ENCODE peak calls at places on chromosome 16, in eight cellular contexts. H, D, M, S, J, T, B and U are unnamed samples.

GRCh38 chr16:51155901-51156810 is 5.1 kb upstream of the SALL1 start:
- DNase-seq in H (no peak), D (peak), M (no peak), S (no peak), J (no peak), T (no peak), B (no peak), U (no peak)

GRCh38 chr16:72128701-72129100 is 35.1 kb downstream of the DHX38 start:
- DNase-seq in H (no peak), D (no peak), M (no peak), S (no peak), J (no peak), T (no peak), B (no peak), U (no peak)

GRCh38 chr16:84650062-84650991 is 2.0 kb downstream of the KLHL36 start:
- DNase-seq in H (no peak), D (no peak), M (no peak), S (no peak), J (no peak), T (no peak), B (no peak), U (no peak)

GRCh38 chr16:79061199-79061598 is 539.3 kb downstream of the MAF start:
- DNase-seq in H (no peak), D (no peak), M (no peak), S (no peak), J (peak), T (no peak), B (no peak), U (no peak)

GRCh38 chr16:87152221-87152755 is 164.9 kb downstream of the C16orf95 start:
- DNase-seq in H (no peak), D (no peak), M (no peak), S (no peak), J (no peak), T (no peak), B (no peak), U (no peak)

GRCh38 chr16:58280846-58281301 is 14.0 kb downstream of the PRSS54 start:
- DNase-seq in H (no peak), D (no peak), M (no peak), S (no peak), J (no peak), T (no peak), B (no peak), U (no peak)

GRCh38 chr16:1530883-1531637 is 2.4 kb upstream of the TMEM204 start:
- DNase-seq in H (no peak), D (no peak), M (peak), S (no peak), J (peak), T (peak), B (peak), U (peak)

GRCh38 chr16:25027281-25027680 is 12.1 kb upstream of the ARHGAP17 start:
- DNase-seq in H (no peak), D (no peak), M (no peak), S (no peak), J (no peak), T (no peak), B (no peak), U (no peak)

GRCh38 chr16:69217433-69217832 is 30.5 kb downstream of the SNTB2 start:
- DNase-seq in H (no peak), D (no peak), M (no peak), S (peak), J (no peak), T (no peak), B (no peak), U (no peak)

GRCh38 chr16:11203111-11203623 is 52.8 kb downstream of the SOCS1 start:
- DNase-seq in H (no peak), D (no peak), M (no peak), S (no peak), J (no peak), T (no peak), B (no peak), U (no peak)

GRCh38 chr16:84905965-84906460 is 86.2 kb downstream of the CRISPLD2 start:
- DNase-seq in H (no peak), D (no peak), M (no peak), S (no peak), J (no peak), T (no peak), B (no peak), U (no peak)

GRCh38 chr16:85384831-85385462 is 228.2 kb upstream of the GSE1 start:
- DNase-seq in H (no peak), D (peak), M (peak), S (peak), J (peak), T (peak), B (peak), U (peak)

GRCh38 chr16:54320895-54321294 is 34.3 kb upstream of the IRX3 start:
- DNase-seq in H (no peak), D (peak), M (no peak), S (no peak), J (no peak), T (no peak), B (no peak), U (no peak)

GRCh38 chr16:87733190-87733589 is 32.6 kb downstream of the KLHDC4 start:
- DNase-seq in H (no peak), D (no peak), M (no peak), S (no peak), J (no peak), T (no peak), B (no peak), U (no peak)

GRCh38 chr16:8812162-8812843 is 14.7 kb downstream of the PMM2 start:
- DNase-seq in H (no peak), D (no peak), M (no peak), S (no peak), J (no peak), T (no peak), B (no peak), U (no peak)

GRCh38 chr16:1674751-1675664 is 3.1 kb upstream of the JPT2 start:
- DNase-seq in H (no peak), D (no peak), M (no peak), S (no peak), J (no peak), T (no peak), B (no peak), U (no peak)

GRCh38 chr16:72932677-72933335 is 115.1 kb downstream of the ZFHX3 start:
- DNase-seq in H (no peak), D (no peak), M (no peak), S (no peak), J (no peak), T (peak), B (no peak), U (no peak)

GRCh38 chr16:23491490-23492391 is 18.6 kb downstream of the GGA2 start:
- DNase-seq in H (no peak), D (no peak), M (peak), S (no peak), J (peak), T (no peak), B (no peak), U (no peak)

GRCh38 chr16:88943131-88943664 is 33.8 kb downstream of the CBFA2T3 start:
- DNase-seq in H (no peak), D (no peak), M (no peak), S (no peak), J (no peak), T (no peak), B (no peak), U (no peak)

GRCh38 chr16:47037396-47037745 is 63.9 kb upstream of the DNAJA2 start:
- DNase-seq in H (no peak), D (peak), M (no peak), S (no peak), J (no peak), T (peak), B (peak), U (no peak)

GRCh38 chr16:77581706-77582105 is 140.6 kb upstream of the NUDT7 start:
- DNase-seq in H (no peak), D (no peak), M (no peak), S (no peak), J (no peak), T (no peak), B (no peak), U (no peak)

GRCh38 chr16:70638814-70639792 is 7.3 kb upstream of the IL34 start:
- DNase-seq in H (no peak), D (no peak), M (no peak), S (no peak), J (no peak), T (peak), B (no peak), U (no peak)

GRCh38 chr16:53456625-53457024 is 22.4 kb downstream of the RBL2 start:
- DNase-seq in H (no peak), D (no peak), M (no peak), S (no peak), J (no peak), T (no peak), B (no peak), U (no peak)

GRCh38 chr16:68264128-68265077 is at the start of gene SLC7A6:
- DNase-seq in H (peak), D (peak), M (peak), S (peak), J (peak), T (peak), B (peak), U (peak)

DNA sequence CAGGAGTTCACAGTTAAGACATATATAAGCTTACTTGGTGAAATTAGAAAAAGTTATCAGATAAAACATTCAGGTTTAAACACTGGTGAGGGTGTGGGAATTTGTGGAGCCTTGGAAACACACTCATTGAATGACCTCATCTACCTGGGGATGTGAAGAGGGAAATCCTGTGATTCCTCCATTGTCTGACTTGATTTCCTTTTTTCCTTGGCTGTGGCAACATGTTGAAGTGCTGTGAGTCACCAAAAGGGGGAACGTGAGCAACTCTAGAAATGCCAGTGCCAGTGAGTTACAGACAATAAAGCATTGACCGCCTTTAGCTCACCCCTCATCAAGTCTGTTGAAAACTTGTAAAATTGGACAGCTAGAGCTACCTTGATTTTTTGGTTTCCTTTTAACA is 1.8 kb downstream of the HMOX2 start:
- DNase-seq in H (no peak), D (no peak), M (no peak), S (no peak), J (no peak), T (no peak), B (no peak), U (no peak)
- TF ChIP-seq CTCF in H (no peak), D (no peak), M (no peak), S (no peak), J (no peak), T (no peak), B (peak), U (no peak)

GRCh38 chr16:19980866-19981265 is 92.8 kb downstream of the GPR139 start:
- DNase-seq in H (no peak), D (peak), M (no peak), S (no peak), J (no peak), T (no peak), B (no peak), U (no peak)
- TF ChIP-seq CTCF in H (no peak), D (peak), M (no peak), S (peak), J (no peak), T (no peak), B (no peak), U (peak)

GRCh38 chr16:67088551-67088950 is 21.2 kb upstream of the PHAF1 start:
- DNase-seq in H (no peak), D (no peak), M (no peak), S (no peak), J (no peak), T (no peak), B (no peak), U (no peak)
- TF ChIP-seq CTCF in H (no peak), D (no peak), M (no peak), S (no peak), J (no peak), T (no peak), B (no peak), U (no peak)

GRCh38 chr16:56956756-56957155 is 5.0 kb upstream of the CETP start:
- DNase-seq in H (no peak), D (no peak), M (no peak), S (no peak), J (no peak), T (no peak), B (no peak), U (no peak)
- TF ChIP-seq CTCF in H (no peak), D (no peak), M (no peak), S (no peak), J (no peak), T (no peak), B (no peak), U (no peak)

GRCh38 chr16:55640714-55641327 is 15.0 kb upstream of the SLC6A2 start:
- DNase-seq in H (no peak), D (no peak), M (no peak), S (no peak), J (no peak), T (no peak), B (no peak), U (no peak)
- TF ChIP-seq CTCF in H (no peak), D (no peak), M (no peak), S (no peak), J (no peak), T (no peak), B (no peak), U (no peak)

GRCh38 chr16:20849587-20850390 is 43.5 kb downstream of the REXO5 start:
- DNase-seq in H (peak), D (peak), M (peak), S (peak), J (peak), T (peak), B (peak), U (peak)

GRCh38 chr16:20853076-20853597 is 46.8 kb downstream of the REXO5 start:
- DNase-seq in H (no peak), D (no peak), M (no peak), S (peak), J (no peak), T (no peak), B (no peak), U (no peak)

GRCh38 chr16:20850981-20851380 is 44.7 kb downstream of the REXO5 start:
- DNase-seq in H (no peak), D (no peak), M (no peak), S (no peak), J (no peak), T (no peak), B (no peak), U (no peak)

GRCh38 chr16:20853981-20854620 is 46.1 kb downstream of the DCUN1D3 start:
- DNase-seq in H (no peak), D (no peak), M (no peak), S (no peak), J (no peak), T (no peak), B (no peak), U (no peak)

GRCh38 chr16:20851601-20852000 is 45.3 kb downstream of the REXO5 start:
- DNase-seq in H (no peak), D (no peak), M (peak), S (peak), J (peak), T (peak), B (peak), U (no peak)
- TF ChIP-seq CTCF in H (no peak), D (no peak), M (peak), S (no peak), J (no peak), T (no peak), B (no peak), U (no peak)

GRCh38 chr16:3012246-3012645 is 477 bp upstream of the CLDN9 start:
- DNase-seq in H (no peak), D (peak), M (no peak), S (no peak), J (no peak), T (no peak), B (no peak), U (no peak)
- TF ChIP-seq CTCF in H (no peak), D (no peak), M (no peak), S (no peak), J (no peak), T (no peak), B (no peak), U (no peak)

GRCh38 chr16:17358846-17359245 is 111.9 kb downstream of the XYLT1 start:
- DNase-seq in H (no peak), D (no peak), M (no peak), S (no peak), J (no peak), T (no peak), B (no peak), U (no peak)

GRCh38 chr16:17358350-17358749 is 112.4 kb downstream of the XYLT1 start:
- DNase-seq in H (no peak), D (no peak), M (no peak), S (no peak), J (no peak), T (no peak), B (no peak), U (no peak)

GRCh38 chr16:17357302-17358062 is 113.3 kb downstream of the XYLT1 start:
- DNase-seq in H (no peak), D (no peak), M (no peak), S (no peak), J (no peak), T (no peak), B (no peak), U (no peak)

GRCh38 chr16:17360810-17361209 is 110.0 kb downstream of the XYLT1 start:
- DNase-seq in H (no peak), D (no peak), M (no peak), S (no peak), J (no peak), T (no peak), B (no peak), U (no peak)

DNA sequence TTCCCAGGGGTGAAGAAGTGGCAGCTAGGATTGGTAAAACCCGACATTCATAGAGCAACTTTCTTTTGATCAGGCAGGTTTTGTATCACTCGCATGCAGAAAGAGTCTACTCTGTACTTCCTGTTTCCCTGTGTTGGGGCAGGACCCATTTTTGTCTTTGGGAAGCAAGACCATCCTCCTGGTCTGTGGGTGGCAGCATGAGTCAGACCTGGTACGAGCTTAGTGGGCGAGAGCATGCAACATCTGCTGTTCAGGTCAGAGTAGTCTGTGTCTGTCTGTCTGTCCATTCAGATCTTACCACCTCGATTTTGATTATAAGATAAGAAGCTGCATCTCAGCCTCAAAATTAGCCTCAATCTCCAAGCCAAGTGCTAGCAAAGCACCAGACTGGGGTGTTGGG is 111.0 kb downstream of the XYLT1 start:
- DNase-seq in H (no peak), D (no peak), M (no peak), S (no peak), J (no peak), T (no peak), B (no peak), U (no peak)
- TF ChIP-seq CTCF in H (no peak), D (no peak), M (no peak), S (no peak), J (no peak), T (no peak), B (no peak), U (no peak)

DNA sequence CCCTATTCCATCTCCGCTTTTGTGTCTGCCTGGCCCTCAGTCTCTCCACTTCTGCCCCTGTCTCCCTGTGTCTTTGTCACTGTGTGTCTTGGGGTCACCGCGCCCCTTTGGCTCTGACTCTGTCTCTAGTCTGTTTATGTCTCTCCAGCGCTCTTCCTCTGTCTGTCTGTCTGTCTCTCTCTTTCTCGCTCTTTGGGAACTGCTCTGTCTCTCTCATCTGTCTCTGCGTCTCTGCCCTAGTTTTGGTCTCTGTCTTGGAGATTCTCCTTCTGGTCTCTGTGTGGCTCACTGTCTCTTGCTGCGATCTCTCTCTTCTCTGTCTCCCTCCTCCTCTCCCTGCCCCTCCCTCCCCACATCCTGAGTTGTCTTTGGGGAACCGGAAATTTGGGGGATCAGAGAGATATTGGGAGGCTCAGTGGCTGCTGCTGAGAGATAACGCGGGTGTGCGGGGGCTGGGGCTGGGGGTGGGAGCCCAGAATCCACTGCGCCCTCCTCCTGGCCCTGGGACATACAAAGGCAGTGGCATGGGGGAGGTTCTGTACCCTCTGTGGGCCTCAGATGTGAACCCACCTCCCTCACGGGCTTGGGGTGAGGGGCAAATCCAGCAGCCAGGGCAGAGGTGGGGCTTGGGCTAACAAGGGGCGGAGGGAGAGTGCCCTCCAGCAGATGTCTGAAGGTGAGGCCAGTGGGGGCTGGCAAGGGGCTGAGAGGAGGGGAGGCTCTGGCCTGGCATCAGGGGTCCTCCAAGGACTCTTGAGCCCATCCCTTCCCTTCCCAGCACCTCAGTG is 24.4 kb downstream of the LAT start:
- DNase-seq in H (no peak), D (no peak), M (no peak), S (no peak), J (no peak), T (no peak), B (no peak), U (no peak)
- TF ChIP-seq CTCF in H (no peak), D (no peak), M (no peak), S (no peak), J (no peak), T (no peak), B (no peak), U (no peak)